ENCODE peak calls at places on chromosome 14, in five cellular contexts. R is H9, Y is mesendoderm, X is H1, A is neuronal stem cell. J is an unnamed sample.

GRCh38 chr14:85532981-85533820 is 3.3 kb downstream of the FLRT2 start:
- DNase-seq in R (peak; percentile 90), Y (peak; percentile 98), X (no peak), A (peak; percentile 76), J (peak; percentile 89)

GRCh38 chr14:43503508-43503907 is 1003.6 kb downstream of the FSCB start:
- DNase-seq in R (no peak), Y (no peak), X (no peak), A (no peak), J (peak; percentile 7)

GRCh38 chr14:76456200-76456599 is 80.3 kb downstream of the ESRRB start:
- DNase-seq in R (peak; percentile 65), Y (peak; percentile 75), X (no peak), A (peak; percentile 46), J (peak; percentile 1)

GRCh38 chr14:85437143-85437542 is 92.8 kb upstream of the FLRT2 start:
- DNase-seq in R (no peak), Y (peak; percentile 84), X (no peak), A (no peak), J (no peak)

GRCh38 chr14:74563233-74563585 is 48.8 kb downstream of the LTBP2 start:
- DNase-seq in R (no peak), Y (no peak), X (no peak), A (no peak), J (peak; percentile 95)

GRCh38 chr14:75399819-75400678 is 27.8 kb upstream of the JDP2 start:
- DNase-seq in R (no peak), Y (peak; percentile 34), X (no peak), A (no peak), J (no peak)

GRCh38 chr14:73237786-73238261 is 518 bp downstream of the PAPLN start:
- DNase-seq in R (no peak), Y (peak; percentile 14), X (no peak), A (no peak), J (no peak)

GRCh38 chr14:70192915-70193314 is 4.2 kb upstream of the SLC8A3 start:
- DNase-seq in R (peak; percentile 46), Y (peak; percentile 45), X (no peak), A (no peak), J (no peak)

GRCh38 chr14:104522926-104523545 is 56.5 kb upstream of the C14orf180 start:
- DNase-seq in R (no peak), Y (no peak), X (no peak), A (no peak), J (no peak)

GRCh38 chr14:30131698-30132097 is 204.1 kb upstream of the PRKD1 start:
- DNase-seq in R (no peak), Y (peak; percentile 85), X (no peak), A (no peak), J (no peak)

GRCh38 chr14:71658261-71658860 is 273.9 kb upstream of the RGS6 start:
- DNase-seq in R (no peak), Y (no peak), X (no peak), A (no peak), J (no peak)

GRCh38 chr14:91361236-91361811 is 56.3 kb downstream of the CCDC88C start:
- DNase-seq in R (no peak), Y (no peak), X (no peak), A (no peak), J (peak; percentile 81)

GRCh38 chr14:94598816-94599655 is 13.2 kb upstream of the SERPINA3 start:
- DNase-seq in R (peak; percentile 38), Y (peak; percentile 76), X (no peak), A (no peak), J (peak; percentile 69)

GRCh38 chr14:104450811-104451401 is 128.7 kb upstream of the C14orf180 start:
- DNase-seq in R (no peak), Y (no peak), X (no peak), A (no peak), J (no peak)

GRCh38 chr14:53996041-53996440 is 39.4 kb upstream of the BMP4 start:
- DNase-seq in R (no peak), Y (no peak), X (no peak), A (no peak), J (no peak)

GRCh38 chr14:36507847-36508417 is 12.1 kb downstream of the NKX2-1 start:
- DNase-seq in R (no peak), Y (no peak), X (no peak), A (no peak), J (no peak)

GRCh38 chr14:104178279-104178678 is 39.9 kb downstream of the KIF26A start:
- DNase-seq in R (no peak), Y (no peak), X (no peak), A (no peak), J (no peak)

GRCh38 chr14:52703664-52704063 is 3.3 kb upstream of the PSMC6 start:
- DNase-seq in R (no peak), Y (no peak), X (no peak), A (no peak), J (no peak)
- H2AK5ac ChIP-seq in R (no peak overlapping the region), Y (no peak overlapping the region), X (no peak overlapping the region), A (no peak overlapping the region), J (no peak overlapping the region)

DNA sequence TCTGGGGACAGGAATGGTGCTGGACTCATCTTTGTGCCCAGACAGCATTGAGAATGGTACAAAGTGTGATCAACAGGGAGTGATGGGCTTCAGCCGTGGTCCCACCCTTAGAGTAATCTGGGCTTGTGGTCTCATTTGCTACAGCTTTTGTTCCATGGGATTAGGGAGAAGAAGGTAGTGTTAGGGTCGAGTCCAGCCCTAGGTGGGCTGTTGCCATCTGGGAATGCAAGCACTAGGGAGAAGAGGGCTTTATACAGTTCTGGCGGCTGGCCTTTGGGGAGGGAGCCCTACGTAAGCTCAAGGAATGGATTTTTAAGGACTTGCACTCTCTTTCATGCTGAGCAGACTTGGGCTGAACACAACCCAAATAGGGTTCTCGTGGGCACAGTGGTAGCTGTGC is 4.9 kb downstream of the PLEKHG3 start:
- DNase-seq in R (no peak), Y (no peak), X (no peak), A (no peak), J (no peak)
- H2AK5ac ChIP-seq in R (no peak overlapping the region), Y (peak overlapping the region; percentile 87), X (peak overlapping the region; percentile 94), A (peak overlapping the region; percentile 7), J (peak overlapping the region; percentile 65)

DNA sequence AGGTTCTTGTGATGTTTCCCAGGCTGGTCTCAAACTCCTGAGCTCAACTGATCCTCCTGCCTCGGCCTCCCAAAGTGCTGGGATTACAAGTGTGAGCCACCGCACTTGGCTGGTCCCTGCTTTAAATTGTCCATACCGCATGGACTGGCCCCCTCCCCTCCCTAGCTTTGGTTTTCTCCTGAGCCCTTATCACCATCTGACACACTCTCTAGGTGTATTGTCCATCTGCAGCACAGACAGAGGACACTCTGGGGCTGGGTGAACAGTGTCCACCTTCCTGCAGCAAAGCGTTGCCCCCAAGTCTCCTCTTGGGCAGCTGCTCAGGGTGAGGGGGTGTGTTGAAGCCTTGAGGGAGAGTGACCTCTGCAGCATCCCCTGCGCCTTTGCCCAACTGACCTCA is 36.0 kb upstream of the DLK1 start:
- DNase-seq in R (no peak), Y (no peak), X (no peak), A (no peak), J (no peak)
- H2AK5ac ChIP-seq in R (no peak overlapping the region), Y (no peak overlapping the region), X (no peak overlapping the region), A (peak overlapping the region; percentile 83), J (peak overlapping the region; percentile 76)

GRCh38 chr14:64209428-64210165 is 84.6 kb downstream of the ESR2 start:
- DNase-seq in R (no peak), Y (no peak), X (no peak), A (no peak), J (peak; percentile 37)
- H2AK5ac ChIP-seq in R (no peak overlapping the region), Y (no peak overlapping the region), X (no peak overlapping the region), A (no peak overlapping the region), J (no peak overlapping the region)

DNA sequence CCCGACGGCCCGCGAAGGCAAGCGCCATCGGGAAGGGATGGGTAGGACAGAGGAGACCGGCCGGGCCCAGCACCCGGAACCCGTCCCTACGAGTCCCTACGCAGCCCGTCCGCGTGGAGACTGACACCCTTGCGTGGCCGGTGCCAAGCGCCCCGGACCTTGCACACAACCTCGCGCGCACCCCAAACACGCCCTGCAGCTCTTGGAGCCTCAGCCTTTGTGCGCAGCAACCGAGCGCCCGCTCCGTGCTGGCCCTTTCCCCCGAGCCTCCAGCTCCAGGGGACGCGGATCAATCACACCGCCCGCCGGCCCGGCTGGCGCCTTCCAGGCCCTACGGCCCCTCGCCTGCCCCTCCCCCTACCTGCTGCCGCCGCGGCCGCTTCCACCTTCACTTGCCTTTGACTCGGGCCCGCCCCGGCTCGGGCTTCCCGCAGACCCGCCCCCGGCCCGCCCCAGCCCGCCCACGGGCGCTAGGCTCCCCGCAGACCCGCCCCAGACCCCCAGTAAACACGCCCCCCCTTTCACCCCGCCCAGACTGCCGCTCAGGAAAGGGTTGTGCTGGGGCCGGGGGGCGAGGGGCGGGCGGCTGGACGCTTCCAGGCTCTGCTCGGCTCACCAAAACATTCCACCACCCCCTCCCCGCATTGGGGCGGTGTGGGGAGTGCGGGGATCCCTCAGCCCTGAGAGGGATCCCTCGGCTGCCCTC is at the start of gene NDRG2:
- DNase-seq in R (peak; percentile 88), Y (peak; percentile 93), X (no peak), A (peak; percentile 64), J (peak; percentile 21)
- H2AK5ac ChIP-seq in R (no peak within 1 kb of the TSS), Y (no peak within 1 kb of the TSS), X (no peak within 1 kb of the TSS), A (peak within 1 kb of the TSS; percentile 82), J (no peak within 1 kb of the TSS)

DNA sequence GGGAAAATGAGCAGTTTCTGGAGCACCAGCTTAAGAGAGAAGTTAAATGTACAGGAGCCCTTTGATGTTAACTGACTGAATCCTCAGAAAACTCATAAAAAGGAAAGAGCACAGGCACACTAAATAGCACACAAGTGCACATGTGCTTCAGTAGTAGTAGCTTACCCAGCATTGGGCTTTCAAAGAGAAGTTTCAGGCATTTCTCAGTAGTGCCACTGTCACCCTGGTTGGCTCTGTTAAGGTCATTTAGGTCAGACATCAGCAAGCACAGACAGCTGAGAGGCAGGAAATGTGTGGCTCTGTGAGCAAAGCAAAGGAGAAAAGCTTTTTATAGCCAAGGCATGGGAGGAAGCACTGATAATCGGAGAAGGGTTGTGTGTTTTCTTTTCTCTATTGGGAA is 96.3 kb upstream of the HIF1A start:
- DNase-seq in R (no peak), Y (no peak), X (no peak), A (no peak), J (no peak)
- H2AK5ac ChIP-seq in R (no peak overlapping the region), Y (no peak overlapping the region), X (no peak overlapping the region), A (no peak overlapping the region), J (no peak overlapping the region)

DNA sequence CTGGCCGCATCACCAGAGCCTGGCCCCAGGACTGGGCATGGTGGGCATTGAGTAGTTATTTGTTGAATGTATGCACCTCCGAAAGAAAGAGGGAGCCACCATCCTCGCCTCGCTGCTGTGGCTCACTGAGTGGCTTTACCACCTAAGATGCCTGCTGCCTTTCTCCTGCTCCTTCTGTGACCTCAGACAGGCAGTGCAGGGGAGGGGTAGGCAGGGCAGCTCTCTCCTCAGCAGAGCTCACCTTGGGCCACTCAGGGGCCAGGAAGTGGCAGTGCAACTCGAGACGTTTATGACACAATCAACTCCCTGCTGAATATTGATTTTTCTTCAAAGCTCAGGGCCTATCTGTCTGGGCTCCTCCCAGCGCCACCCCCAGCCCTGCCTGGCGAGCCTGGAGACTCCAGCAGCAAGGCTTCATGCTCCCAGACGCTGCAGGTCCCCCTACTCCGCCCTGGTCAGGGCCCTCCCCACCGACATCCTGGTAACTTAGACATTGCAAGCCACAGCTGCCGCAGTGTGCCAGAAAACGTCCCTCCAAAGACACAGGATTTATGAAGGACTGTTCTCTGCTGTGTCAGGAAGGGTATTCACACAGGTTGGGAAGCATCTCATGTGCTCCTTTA is 84.3 kb upstream of the DIO3 start:
- DNase-seq in R (peak; percentile 92), Y (peak; percentile 94), X (peak; percentile 36), A (no peak), J (no peak)
- H2AK5ac ChIP-seq in R (no peak overlapping the region), Y (no peak overlapping the region), X (no peak overlapping the region), A (no peak overlapping the region), J (no peak overlapping the region)